ENCODE peak calls at places on chromosomes 12 and 14, in four cellular contexts. One of them, this sample, is unnamed. For H3K4me1, the result is how much of the 10 kb centered on the place peaks cover.

GRCh38 chr14:95696741-95697140 is 10.5 kb downstream of the TCL1B start:
- DNase-seq in aorta: no peak
- DNase-seq in HAP-1: no peak
- DNase-seq in HCT116: no peak
- DNase-seq in this sample: no peak

GRCh38 chr12:123141615-123142517 is 9.0 kb downstream of the PITPNM2 start:
- DNase-seq in aorta: peak
- DNase-seq in HAP-1: peak
- DNase-seq in HCT116: peak
- DNase-seq in this sample: no peak

GRCh38 chr14:47277703-47278102 is 397.7 kb downstream of the MDGA2 start:
- DNase-seq in aorta: no peak
- DNase-seq in HAP-1: no peak
- DNase-seq in HCT116: no peak
- DNase-seq in this sample: no peak

GRCh38 chr12:132194056-132194455 is 49.8 kb downstream of the NOC4L start:
- DNase-seq in aorta: no peak
- DNase-seq in HAP-1: no peak
- DNase-seq in HCT116: peak
- DNase-seq in this sample: no peak

GRCh38 chr12:121806556-121807308 is 2.9 kb downstream of the SETD1B start:
- DNase-seq in aorta: no peak
- DNase-seq in HAP-1: peak
- DNase-seq in HCT116: no peak
- DNase-seq in this sample: peak

GRCh38 chr12:117118838-117119591 is 19.8 kb upstream of the TESC start:
- DNase-seq in aorta: peak
- DNase-seq in HAP-1: no peak
- DNase-seq in HCT116: no peak
- DNase-seq in this sample: no peak

GRCh38 chr14:94938016-94938415 is 168.1 kb upstream of the GSC start:
- DNase-seq in aorta: no peak
- DNase-seq in HAP-1: no peak
- DNase-seq in HCT116: no peak
- DNase-seq in this sample: no peak

GRCh38 chr14:80233489-80233888 is 22.2 kb upstream of the DIO2 start:
- DNase-seq in aorta: no peak
- DNase-seq in HAP-1: no peak
- DNase-seq in HCT116: no peak
- DNase-seq in this sample: no peak

GRCh38 chr12:75489613-75490210 is 9.2 kb downstream of the GLIPR1 start:
- DNase-seq in aorta: no peak
- DNase-seq in HAP-1: no peak
- DNase-seq in HCT116: peak
- DNase-seq in this sample: no peak

GRCh38 chr12:109111775-109112491 is 4.5 kb upstream of the ACACB start:
- DNase-seq in aorta: peak
- DNase-seq in HAP-1: no peak
- DNase-seq in HCT116: peak
- DNase-seq in this sample: peak

GRCh38 chr14:104805326-104805678 is 4.4 kb downstream of the ZBTB42 start:
- DNase-seq in aorta: no peak
- DNase-seq in HAP-1: no peak
- DNase-seq in HCT116: peak
- DNase-seq in this sample: no peak

GRCh38 chr12:18886962-18887361 is 149.0 kb downstream of the CAPZA3 start:
- DNase-seq in aorta: no peak
- DNase-seq in HAP-1: no peak
- DNase-seq in HCT116: no peak
- DNase-seq in this sample: no peak

GRCh38 chr12:98369601-98370000 is 145.8 kb upstream of the TMPO start:
- DNase-seq in aorta: no peak
- DNase-seq in HAP-1: no peak
- DNase-seq in HCT116: no peak
- DNase-seq in this sample: no peak

GRCh38 chr14:70759398-70759797 is 49.9 kb downstream of the MAP3K9 start:
- DNase-seq in aorta: no peak
- DNase-seq in HAP-1: no peak
- DNase-seq in HCT116: no peak
- DNase-seq in this sample: no peak

GRCh38 chr14:84087986-84088531 is 1441.9 kb upstream of the FLRT2 start:
- DNase-seq in aorta: no peak
- DNase-seq in HAP-1: no peak
- DNase-seq in HCT116: no peak
- DNase-seq in this sample: no peak

GRCh38 chr12:25377475-25378179 is 126.9 kb upstream of the KRAS start:
- DNase-seq in aorta: no peak
- DNase-seq in HAP-1: no peak
- DNase-seq in HCT116: no peak
- DNase-seq in this sample: no peak

GRCh38 chr12:73159952-73160351 is 887.8 kb downstream of the TRHDE start:
- DNase-seq in aorta: no peak
- DNase-seq in HAP-1: no peak
- DNase-seq in HCT116: no peak
- DNase-seq in this sample: no peak

GRCh38 chr12:131084341-131085011 is 130.8 kb downstream of the ADGRD1 start:
- DNase-seq in aorta: no peak
- DNase-seq in HAP-1: no peak
- DNase-seq in HCT116: no peak
- DNase-seq in this sample: no peak

GRCh38 chr14:35534130-35534883 is at the start of gene INSM2:
- DNase-seq in aorta: peak
- DNase-seq in HAP-1: no peak
- DNase-seq in HCT116: no peak
- DNase-seq in this sample: peak

GRCh38 chr12:25825494-25825893 is 133.0 kb upstream of the RASSF8 start:
- DNase-seq in aorta: no peak
- DNase-seq in HAP-1: no peak
- DNase-seq in HCT116: no peak
- DNase-seq in this sample: no peak

GRCh38 chr12:67989184-67989965 is at the start of gene IFNG-AS1:
- DNase-seq in aorta: no peak
- DNase-seq in HAP-1: no peak
- DNase-seq in HCT116: no peak
- DNase-seq in this sample: no peak

GRCh38 chr12:67991158-67991557 is 1.9 kb downstream of the IFNG-AS1 start:
- DNase-seq in aorta: no peak
- DNase-seq in HAP-1: no peak
- DNase-seq in HCT116: no peak
- DNase-seq in this sample: peak

GRCh38 chr12:67993143-67993542 is 3.9 kb downstream of the IFNG-AS1 start:
- DNase-seq in aorta: no peak
- DNase-seq in HAP-1: no peak
- DNase-seq in HCT116: no peak
- DNase-seq in this sample: no peak

GRCh38 chr12:67986632-67987031 is 2.6 kb upstream of the IFNG-AS1 start:
- DNase-seq in aorta: no peak
- DNase-seq in HAP-1: no peak
- DNase-seq in HCT116: no peak
- DNase-seq in this sample: no peak

DNA sequence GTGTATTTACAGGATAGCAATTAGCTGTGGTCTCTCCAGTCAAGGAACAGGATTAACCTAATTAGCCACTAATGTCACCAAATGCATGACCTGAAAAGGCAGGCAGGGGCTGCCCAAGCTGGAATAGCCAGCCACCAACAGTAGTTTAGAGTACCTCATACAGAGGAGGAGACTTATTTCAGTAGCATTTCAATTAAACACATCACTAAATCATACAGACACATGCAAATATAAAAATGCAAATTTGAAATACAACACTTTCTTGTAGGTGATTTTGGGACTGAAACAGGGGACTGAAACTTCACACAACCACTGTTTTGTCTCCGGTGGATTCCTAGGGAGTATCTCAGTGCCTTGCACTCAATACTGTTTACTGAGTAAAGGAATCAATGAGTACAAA is 647 bp upstream of the IFNG-AS1 start:
- DNase-seq in aorta: no peak
- DNase-seq in HAP-1: no peak
- DNase-seq in HCT116: no peak
- DNase-seq in this sample: no peak
- H3K4me1 ChIP-seq in aorta: under half
- H3K4me1 ChIP-seq in HAP-1: under half
- H3K4me1 ChIP-seq in HCT116: under half
- H3K4me1 ChIP-seq in this sample: under half

DNA sequence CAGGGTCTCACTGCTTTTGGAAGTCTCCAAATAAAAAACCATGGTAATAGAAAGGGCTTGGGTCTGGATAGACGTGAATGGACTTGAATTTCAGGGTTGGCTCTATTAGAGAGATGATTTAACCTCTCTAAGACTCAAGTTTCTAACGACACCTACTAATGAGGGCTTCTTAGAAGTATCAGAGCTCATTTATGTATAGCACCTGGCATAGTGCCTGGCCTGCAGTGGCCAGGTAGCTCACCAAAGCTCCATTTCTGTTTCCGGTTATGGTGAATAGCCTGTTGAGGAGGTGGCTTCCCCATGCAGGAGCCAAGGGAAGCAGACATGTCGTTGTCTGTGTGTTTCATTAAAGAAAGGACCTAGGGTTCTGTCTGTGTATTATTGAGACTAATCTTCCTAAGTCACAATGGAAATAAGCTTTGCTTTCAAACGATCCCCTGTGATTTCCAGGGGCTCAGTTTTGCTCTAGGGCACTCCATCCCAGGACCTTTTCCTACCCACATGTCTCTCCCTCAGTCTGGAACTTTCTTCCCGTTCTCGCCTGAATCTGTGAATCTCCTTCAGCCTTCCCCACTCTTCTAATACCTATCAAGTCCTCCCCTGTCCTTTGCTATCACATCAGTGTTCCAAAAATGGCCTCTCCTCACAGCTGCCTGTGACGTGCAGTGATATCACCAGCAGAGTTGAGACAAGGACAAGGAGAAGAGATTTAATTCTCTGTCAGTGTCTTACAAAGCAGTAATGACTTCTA is 108.8 kb downstream of the ETV6 start:
- DNase-seq in aorta: no peak
- DNase-seq in HAP-1: no peak
- DNase-seq in HCT116: no peak
- DNase-seq in this sample: no peak
- H3K4me1 ChIP-seq in aorta: under half
- H3K4me1 ChIP-seq in HAP-1: under half
- H3K4me1 ChIP-seq in HCT116: under half
- H3K4me1 ChIP-seq in this sample: under half

GRCh38 chr14:93037354-93037753 is 78.4 kb downstream of the ITPK1 start:
- DNase-seq in aorta: no peak
- DNase-seq in HAP-1: no peak
- DNase-seq in HCT116: no peak
- DNase-seq in this sample: peak

GRCh38 chr14:93041002-93041401 is 74.7 kb downstream of the ITPK1 start:
- DNase-seq in aorta: no peak
- DNase-seq in HAP-1: peak
- DNase-seq in HCT116: no peak
- DNase-seq in this sample: no peak

GRCh38 chr14:93040443-93040842 is 75.3 kb downstream of the ITPK1 start:
- DNase-seq in aorta: no peak
- DNase-seq in HAP-1: no peak
- DNase-seq in HCT116: no peak
- DNase-seq in this sample: no peak

GRCh38 chr14:93041830-93042229 is 73.9 kb downstream of the ITPK1 start:
- DNase-seq in aorta: no peak
- DNase-seq in HAP-1: no peak
- DNase-seq in HCT116: no peak
- DNase-seq in this sample: no peak

GRCh38 chr14:93039649-93040315 is 75.9 kb downstream of the ITPK1 start:
- DNase-seq in aorta: no peak
- DNase-seq in HAP-1: no peak
- DNase-seq in HCT116: no peak
- DNase-seq in this sample: peak
- H3K4me1 ChIP-seq in aorta: under half
- H3K4me1 ChIP-seq in HAP-1: under half
- H3K4me1 ChIP-seq in HCT116: half or more
- H3K4me1 ChIP-seq in this sample: half or more

DNA sequence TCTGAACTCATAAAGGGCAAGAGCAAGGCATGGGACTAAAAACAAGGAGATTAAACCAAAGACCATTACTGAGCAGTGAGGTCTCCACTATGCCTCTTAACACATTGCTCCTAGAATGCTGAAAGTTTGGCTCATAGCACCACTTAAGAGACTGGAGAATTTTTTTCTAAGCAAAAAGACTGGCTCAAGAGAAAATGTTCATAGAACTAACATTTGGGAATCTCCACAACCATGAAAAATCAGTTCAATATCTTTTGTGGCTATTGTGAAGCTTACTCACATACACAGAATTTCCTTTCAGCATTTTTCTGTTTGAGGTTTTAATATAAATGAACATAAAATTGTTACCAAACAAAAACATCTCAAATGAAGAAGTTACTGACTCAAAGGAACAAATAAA is 255.8 kb downstream of the CCDC91 start:
- DNase-seq in aorta: no peak
- DNase-seq in HAP-1: peak
- DNase-seq in HCT116: no peak
- DNase-seq in this sample: no peak
- H3K4me1 ChIP-seq in aorta: under half
- H3K4me1 ChIP-seq in HAP-1: under half
- H3K4me1 ChIP-seq in HCT116: under half
- H3K4me1 ChIP-seq in this sample: under half

GRCh38 chr14:69554500-69554899 is 20.2 kb downstream of the CCDC177 start:
- DNase-seq in aorta: peak
- DNase-seq in HAP-1: no peak
- DNase-seq in HCT116: no peak
- DNase-seq in this sample: no peak
- H3K4me1 ChIP-seq in aorta: under half
- H3K4me1 ChIP-seq in HAP-1: under half
- H3K4me1 ChIP-seq in HCT116: under half
- H3K4me1 ChIP-seq in this sample: under half

DNA sequence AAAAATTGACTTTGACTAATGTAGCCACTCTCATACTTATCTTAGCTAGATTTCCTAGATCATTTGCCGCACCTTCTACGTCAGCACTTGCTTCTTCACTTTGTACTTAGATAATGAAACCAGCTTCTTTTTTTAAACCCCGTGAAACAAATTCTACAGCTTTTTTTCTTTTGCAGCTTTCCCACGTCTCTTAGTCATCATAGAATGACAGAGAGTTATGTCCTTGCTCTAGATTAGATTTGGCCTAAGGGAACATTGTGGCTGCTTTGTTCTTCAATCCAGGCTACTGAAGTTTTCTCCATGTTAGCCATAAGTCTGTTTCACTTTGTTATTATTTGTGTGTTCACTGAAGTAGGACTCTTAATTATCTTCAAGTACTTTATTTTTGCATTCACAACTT is 94.9 kb downstream of the SLCO1A2 start:
- DNase-seq in aorta: no peak
- DNase-seq in HAP-1: no peak
- DNase-seq in HCT116: no peak
- DNase-seq in this sample: no peak
- H3K4me1 ChIP-seq in aorta: under half
- H3K4me1 ChIP-seq in HAP-1: under half
- H3K4me1 ChIP-seq in HCT116: under half
- H3K4me1 ChIP-seq in this sample: under half

DNA sequence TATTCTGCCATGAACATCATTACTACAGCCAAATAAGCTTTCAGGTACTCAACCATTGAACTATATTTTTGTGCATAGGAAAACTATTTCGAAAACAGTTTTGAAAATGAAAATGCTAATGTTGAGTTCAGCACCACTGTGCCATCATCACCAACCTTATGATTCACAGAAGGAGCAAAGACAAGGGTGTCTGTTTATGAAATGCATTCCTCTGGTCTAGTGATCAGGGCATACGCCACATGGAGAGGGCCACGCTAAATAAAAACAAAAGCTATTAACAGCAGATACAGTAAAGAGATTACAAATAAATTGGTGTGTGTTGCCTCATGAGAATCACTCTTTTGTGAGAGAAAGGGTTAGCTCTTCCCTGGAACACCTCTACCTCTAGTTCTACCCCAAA is 43.2 kb upstream of the BMAL2 start:
- DNase-seq in aorta: no peak
- DNase-seq in HAP-1: no peak
- DNase-seq in HCT116: no peak
- DNase-seq in this sample: no peak
- H3K4me1 ChIP-seq in aorta: under half
- H3K4me1 ChIP-seq in HAP-1: under half
- H3K4me1 ChIP-seq in HCT116: under half
- H3K4me1 ChIP-seq in this sample: under half